ENCODE peak calls at places on chromosomes 16 and 17, in nine cellular contexts. M is small intestine; S is CD8-positive, alpha-beta memory T cell; K is dorsolateral prefrontal cortex; H is HAP-1; B is pancreas; E is BJ; L is CD4-positive, CD25-positive, alpha-beta regulatory T cell; X is psoas muscle. Y is an unnamed sample. For H3K27me3, the result is how much of the 10 kb centered on the place peaks cover.

GRCh38 chr16:10578474-10579316 is 1.7 kb downstream of the EMP2 start:
- DNase-seq in M (peak), S (no peak), K (no peak), H (no peak), B (no peak), E (no peak), L (no peak), X (no peak), Y (peak)

GRCh38 chr17:12231027-12231682 is 210.5 kb downstream of the MAP2K4 start:
- DNase-seq in M (no peak), S (no peak), K (no peak), H (no peak), B (no peak), E (no peak), L (no peak), X (no peak), Y (no peak)

GRCh38 chr16:80084614-80085013 is 456.2 kb upstream of the DYNLRB2 start:
- DNase-seq in M (peak), S (no peak), K (peak), H (peak), B (peak), E (no peak), L (no peak), X (peak), Y (peak)

GRCh38 chr17:63438092-63439051 is 7.7 kb downstream of the CYB561 start:
- DNase-seq in M (no peak), S (no peak), K (no peak), H (no peak), B (no peak), E (no peak), L (no peak), X (no peak), Y (peak)

GRCh38 chr17:73980517-73980916 is 223.0 kb upstream of the RPL38 start:
- DNase-seq in M (no peak), S (no peak), K (no peak), H (no peak), B (no peak), E (no peak), L (no peak), X (no peak), Y (no peak)

GRCh38 chr16:19520861-19521331 is 1.0 kb downstream of the GDE1 start:
- DNase-seq in M (peak), S (no peak), K (no peak), H (peak), B (no peak), E (no peak), L (no peak), X (no peak), Y (no peak)

GRCh38 chr16:55036371-55036821 is 105.7 kb downstream of the IRX5 start:
- DNase-seq in M (no peak), S (no peak), K (no peak), H (no peak), B (no peak), E (no peak), L (no peak), X (no peak), Y (no peak)

GRCh38 chr17:2867441-2868424 is 71.5 kb downstream of the RAP1GAP2 start:
- DNase-seq in M (no peak), S (no peak), K (no peak), H (no peak), B (no peak), E (peak), L (no peak), X (peak), Y (peak)

GRCh38 chr17:8158267-8159031 is 4.3 kb downstream of the VAMP2 start:
- DNase-seq in M (peak), S (peak), K (peak), H (peak), B (peak), E (no peak), L (peak), X (peak), Y (peak)

GRCh38 chr17:15257316-15257925 is 7.7 kb downstream of the PMP22 start:
- DNase-seq in M (peak), S (peak), K (peak), H (peak), B (peak), E (peak), L (peak), X (peak), Y (peak)

GRCh38 chr17:2299756-2300155 is 3.8 kb downstream of the SMG6 start:
- DNase-seq in M (no peak), S (no peak), K (no peak), H (no peak), B (no peak), E (no peak), L (no peak), X (no peak), Y (peak)

GRCh38 chr17:49913226-49914095 is 55.5 kb upstream of the DLX4 start:
- DNase-seq in M (no peak), S (no peak), K (no peak), H (no peak), B (no peak), E (no peak), L (no peak), X (no peak), Y (no peak)

GRCh38 chr17:45970659-45971058 is 28.4 kb upstream of the STH start:
- DNase-seq in M (no peak), S (no peak), K (no peak), H (no peak), B (no peak), E (no peak), L (no peak), X (no peak), Y (no peak)

GRCh38 chr16:13042291-13042690 is 140.9 kb downstream of the SHISA9 start:
- DNase-seq in M (no peak), S (no peak), K (no peak), H (no peak), B (no peak), E (no peak), L (no peak), X (no peak), Y (no peak)

GRCh38 chr16:89289428-89290395 is 72.2 kb downstream of the ZNF778 start:
- DNase-seq in M (peak), S (peak), K (peak), H (peak), B (peak), E (no peak), L (peak), X (peak), Y (peak)

GRCh38 chr16:58684001-58684353 is 593 bp downstream of the SLC38A7 start:
- DNase-seq in M (peak), S (no peak), K (no peak), H (no peak), B (no peak), E (no peak), L (no peak), X (no peak), Y (no peak)

GRCh38 chr16:27432600-27432957 is 30.6 kb downstream of the IL21R start:
- DNase-seq in M (no peak), S (no peak), K (no peak), H (no peak), B (no peak), E (peak), L (no peak), X (no peak), Y (no peak)

GRCh38 chr17:4074831-4075495 is 67.9 kb downstream of the ZZEF1 start:
- DNase-seq in M (peak), S (no peak), K (no peak), H (peak), B (peak), E (no peak), L (no peak), X (no peak), Y (no peak)

GRCh38 chr17:40150215-40150614 is 9.9 kb downstream of the CASC3 start:
- DNase-seq in M (no peak), S (no peak), K (no peak), H (no peak), B (no peak), E (no peak), L (no peak), X (no peak), Y (no peak)

GRCh38 chr16:66661210-66661560 is 35.4 kb downstream of the CMTM4 start:
- DNase-seq in M (no peak), S (no peak), K (no peak), H (no peak), B (no peak), E (no peak), L (no peak), X (no peak), Y (no peak)

GRCh38 chr16:49637933-49638695 is 217.8 kb downstream of the ZNF423 start:
- DNase-seq in M (no peak), S (no peak), K (no peak), H (no peak), B (no peak), E (no peak), L (no peak), X (no peak), Y (no peak)
- H3K27me3 ChIP-seq in M (under half), S (under half), K (under half), H (under half), B (under half), E (under half), L (under half), X (under half), Y (under half)

GRCh38 chr16:73057369-73058210 is 9.7 kb upstream of the ZFHX3 start:
- DNase-seq in M (no peak), S (no peak), K (no peak), H (no peak), B (no peak), E (no peak), L (no peak), X (peak), Y (peak)
- H3K27me3 ChIP-seq in M (under half), S (under half), K (under half), H (under half), B (under half), E (under half), L (under half), X (under half), Y (under half)

GRCh38 chr17:76937238-76937637 is 69.0 kb downstream of the MGAT5B start:
- DNase-seq in M (no peak), S (no peak), K (no peak), H (no peak), B (no peak), E (no peak), L (no peak), X (no peak), Y (no peak)

GRCh38 chr17:76938009-76938408 is 69.8 kb downstream of the MGAT5B start:
- DNase-seq in M (no peak), S (no peak), K (no peak), H (no peak), B (no peak), E (no peak), L (no peak), X (no peak), Y (peak)

GRCh38 chr17:76940738-76941350 is 72.6 kb downstream of the MGAT5B start:
- DNase-seq in M (no peak), S (no peak), K (no peak), H (no peak), B (no peak), E (no peak), L (no peak), X (no peak), Y (no peak)

GRCh38 chr17:76943202-76943601 is 75.0 kb downstream of the MGAT5B start:
- DNase-seq in M (no peak), S (no peak), K (no peak), H (no peak), B (no peak), E (no peak), L (no peak), X (no peak), Y (no peak)

GRCh38 chr17:76940293-76940692 is 72.1 kb downstream of the MGAT5B start:
- DNase-seq in M (no peak), S (no peak), K (no peak), H (no peak), B (no peak), E (no peak), L (no peak), X (no peak), Y (peak)
- H3K27me3 ChIP-seq in M (under half), S (under half), K (under half), H (under half), B (under half), E (under half), L (under half), X (under half), Y (under half)

DNA sequence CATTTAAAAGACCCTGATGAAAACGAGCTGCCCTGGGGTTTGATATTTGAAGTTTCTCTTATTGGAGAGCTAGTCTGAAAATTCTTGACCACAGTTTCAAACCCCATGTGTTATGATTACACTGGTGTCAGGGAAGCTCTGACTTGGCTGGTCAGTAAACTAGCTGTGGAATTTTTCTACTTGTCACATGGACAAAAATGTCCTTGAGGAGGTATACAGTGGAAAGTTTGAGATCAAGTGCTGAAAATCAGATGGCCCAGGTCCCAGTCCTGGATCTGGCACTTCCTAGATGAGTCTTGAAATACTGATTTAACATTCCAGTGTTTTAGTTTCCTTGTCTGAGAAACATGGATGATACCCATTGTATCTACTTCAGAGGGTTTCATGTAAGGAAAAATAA is 30.7 kb upstream of the SOX9 start:
- DNase-seq in M (no peak), S (no peak), K (no peak), H (no peak), B (peak), E (no peak), L (no peak), X (no peak), Y (no peak)
- H3K27me3 ChIP-seq in M (under half), S (under half), K (under half), H (under half), B (under half), E (under half), L (under half), X (under half), Y (under half)

GRCh38 chr17:55540414-55541091 is 29.3 kb upstream of the SMIM36 start:
- DNase-seq in M (no peak), S (no peak), K (no peak), H (no peak), B (no peak), E (peak), L (no peak), X (no peak), Y (no peak)
- H3K27me3 ChIP-seq in M (under half), S (under half), K (under half), H (under half), B (under half), E (under half), L (under half), X (under half), Y (under half)

GRCh38 chr16:8588703-8589292 is 1.5 kb downstream of the TMEM114 start:
- DNase-seq in M (no peak), S (no peak), K (no peak), H (no peak), B (no peak), E (no peak), L (no peak), X (no peak), Y (no peak)
- H3K27me3 ChIP-seq in M (under half), S (under half), K (under half), H (under half), B (under half), E (under half), L (under half), X (under half), Y (half or more)

DNA sequence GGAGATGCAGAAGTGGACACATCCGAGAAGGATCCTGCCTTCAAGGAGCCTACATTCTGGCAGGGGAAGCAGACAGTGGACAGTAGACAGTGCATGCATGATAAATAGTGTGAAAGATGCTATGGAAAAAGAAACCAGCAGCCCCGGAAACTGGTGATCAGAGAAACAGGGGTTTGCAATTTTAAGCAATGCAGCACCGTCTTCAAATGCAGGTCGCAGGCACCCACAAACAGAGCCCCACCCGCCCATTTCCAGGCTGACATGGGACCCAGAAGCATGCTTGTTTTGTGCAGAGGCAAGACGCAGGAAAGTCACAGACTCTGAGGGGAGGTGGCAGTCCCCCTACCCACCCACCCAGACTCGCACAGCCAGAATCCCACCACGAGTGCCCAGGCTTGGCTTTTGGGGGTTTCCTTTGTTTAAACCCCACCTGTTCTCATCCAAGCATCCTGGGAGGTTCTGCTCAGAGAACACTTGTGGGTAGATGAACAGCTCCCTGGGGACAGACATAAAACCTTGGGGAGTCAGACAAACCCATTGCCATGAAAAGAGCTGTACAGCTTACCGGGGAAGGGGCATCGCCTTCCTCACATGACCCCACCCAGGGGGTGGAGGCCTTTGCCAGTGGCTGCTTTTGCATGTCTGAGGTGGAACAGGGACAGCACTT is 114.3 kb downstream of the MGAT5B start:
- DNase-seq in M (no peak), S (no peak), K (no peak), H (no peak), B (no peak), E (no peak), L (no peak), X (no peak), Y (no peak)
- H3K27me3 ChIP-seq in M (under half), S (under half), K (under half), H (under half), B (under half), E (under half), L (under half), X (under half), Y (under half)

DNA sequence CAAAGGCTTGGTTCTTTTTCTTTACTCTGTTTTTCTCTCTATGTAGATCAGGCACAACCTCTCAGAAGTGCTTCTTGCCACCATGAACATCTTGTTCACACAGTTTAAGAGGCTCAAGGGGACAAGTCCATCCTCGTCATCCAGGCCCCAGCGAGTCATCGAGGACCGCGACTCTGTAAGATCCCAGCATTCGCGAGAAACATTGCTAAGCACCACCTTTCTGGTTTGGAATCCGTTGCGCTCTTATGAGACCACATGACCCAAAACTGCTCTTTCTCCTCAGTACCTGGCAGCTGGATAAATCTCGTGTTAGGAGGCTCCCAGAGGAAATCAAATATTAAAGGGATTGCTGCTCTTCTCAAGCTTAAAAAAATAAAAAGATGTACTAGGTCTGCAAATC is 23.3 kb upstream of the SLC12A3 start:
- DNase-seq in M (no peak), S (no peak), K (no peak), H (no peak), B (no peak), E (no peak), L (no peak), X (no peak), Y (no peak)
- H3K27me3 ChIP-seq in M (under half), S (under half), K (under half), H (under half), B (under half), E (under half), L (under half), X (under half), Y (under half)